ENCODE peak calls at places on chromosomes 13 and 19, in six cellular contexts. H, W, X, G, N and V are unnamed samples. For H3K36me3, the result is how much of the 10 kb centered on the place peaks cover.

GRCh38 chr19:33374406-33374703 is 846 bp downstream of the CEBPG start:
- DNase-seq in H (peak), W (no peak), X (no peak), G (no peak), N (peak), V (no peak)

GRCh38 chr13:69296130-69296529 is 811.5 kb upstream of the ATXN8OS start:
- DNase-seq in H (no peak), W (no peak), X (no peak), G (no peak), N (no peak), V (no peak)

GRCh38 chr13:95552539-95553270 is at the start of gene CLDN10:
- DNase-seq in H (no peak), W (no peak), X (peak), G (no peak), N (no peak), V (no peak)

GRCh38 chr19:434152-434960 is 25.4 kb upstream of the C2CD4C start:
- DNase-seq in H (no peak), W (no peak), X (no peak), G (no peak), N (no peak), V (no peak)

GRCh38 chr19:6720369-6721112 is at the start of gene C3:
- DNase-seq in H (no peak), W (peak), X (no peak), G (peak), N (peak), V (no peak)

GRCh38 chr19:9000933-9001332 is 9.3 kb downstream of the MUC16 start:
- DNase-seq in H (no peak), W (no peak), X (no peak), G (no peak), N (no peak), V (no peak)

GRCh38 chr13:75621147-75621546 is 15.0 kb upstream of the LMO7 start:
- DNase-seq in H (peak), W (no peak), X (no peak), G (no peak), N (no peak), V (no peak)

GRCh38 chr13:26471807-26472206 is 85.7 kb upstream of the WASF3 start:
- DNase-seq in H (no peak), W (no peak), X (no peak), G (no peak), N (no peak), V (no peak)

GRCh38 chr13:28653111-28653510 is 5.8 kb upstream of the POMP start:
- DNase-seq in H (no peak), W (no peak), X (no peak), G (no peak), N (no peak), V (no peak)

GRCh38 chr13:38943231-38943630 is 47.4 kb downstream of the STOML3 start:
- DNase-seq in H (no peak), W (no peak), X (no peak), G (no peak), N (no peak), V (no peak)

GRCh38 chr19:55032170-55032569 is 5.9 kb downstream of the GP6 start:
- DNase-seq in H (no peak), W (no peak), X (no peak), G (no peak), N (no peak), V (no peak)

GRCh38 chr19:2274937-2275535 is 6.9 kb downstream of the PEAK3 start:
- DNase-seq in H (peak), W (peak), X (peak), G (peak), N (peak), V (no peak)

GRCh38 chr19:43470288-43470687 is 4.9 kb upstream of the LYPD3 start:
- DNase-seq in H (peak), W (no peak), X (peak), G (no peak), N (peak), V (no peak)

GRCh38 chr13:24208314-24208713 is 47.8 kb downstream of the SPATA13 start:
- DNase-seq in H (peak), W (no peak), X (no peak), G (no peak), N (peak), V (no peak)

GRCh38 chr13:40477623-40478608 is 188.5 kb downstream of the FOXO1 start:
- DNase-seq in H (no peak), W (peak), X (no peak), G (peak), N (no peak), V (no peak)

GRCh38 chr13:24626449-24626848 is 53.8 kb upstream of the ATP12A start:
- DNase-seq in H (no peak), W (no peak), X (no peak), G (no peak), N (no peak), V (no peak)

GRCh38 chr13:76644906-76645305 is 241.3 kb downstream of the KCTD12 start:
- DNase-seq in H (no peak), W (peak), X (no peak), G (no peak), N (no peak), V (no peak)

GRCh38 chr19:1591421-1592022 is 1.1 kb downstream of the MBD3 start:
- DNase-seq in H (no peak), W (no peak), X (no peak), G (no peak), N (no peak), V (peak)

GRCh38 chr19:19459099-19459498 is 53.6 kb downstream of the GATAD2A start:
- DNase-seq in H (no peak), W (no peak), X (no peak), G (no peak), N (no peak), V (no peak)

GRCh38 chr19:2600914-2601870 is 101.3 kb downstream of the GNG7 start:
- DNase-seq in H (no peak), W (no peak), X (no peak), G (no peak), N (no peak), V (no peak)

GRCh38 chr13:20359335-20359734 is 127.2 kb upstream of the GJB6 start:
- DNase-seq in H (peak), W (no peak), X (no peak), G (no peak), N (peak), V (no peak)

GRCh38 chr13:43005460-43006236 is 13.6 kb upstream of the EPSTI1 start:
- DNase-seq in H (peak), W (no peak), X (peak), G (no peak), N (no peak), V (no peak)

GRCh38 chr13:65787087-65787486 is 1443.0 kb downstream of the PCDH9 start:
- DNase-seq in H (no peak), W (no peak), X (no peak), G (no peak), N (no peak), V (no peak)

GRCh38 chr13:36789061-36789460 is 30.0 kb upstream of the RFXAP start:
- DNase-seq in H (peak), W (no peak), X (no peak), G (no peak), N (no peak), V (no peak)

GRCh38 chr13:28885191-28885590 is 65.1 kb downstream of the MTUS2 start:
- DNase-seq in H (no peak), W (no peak), X (no peak), G (no peak), N (no peak), V (no peak)

GRCh38 chr19:39196320-39196719 is 444 bp upstream of the NCCRP1 start:
- DNase-seq in H (no peak), W (no peak), X (no peak), G (no peak), N (no peak), V (no peak)

GRCh38 chr19:3125900-3126524 is 9.8 kb upstream of the GNA15 start:
- DNase-seq in H (peak), W (peak), X (peak), G (peak), N (peak), V (peak)

GRCh38 chr19:3115916-3116602 is 19.8 kb upstream of the GNA15 start:
- DNase-seq in H (no peak), W (no peak), X (peak), G (no peak), N (peak), V (no peak)

GRCh38 chr19:31905980-31906948 is 439.1 kb upstream of the ZNF507 start:
- DNase-seq in H (no peak), W (peak), X (no peak), G (peak), N (no peak), V (no peak)

GRCh38 chr13:45921337-45921736 is 69.8 kb upstream of the SIAH3 start:
- DNase-seq in H (no peak), W (no peak), X (no peak), G (no peak), N (no peak), V (no peak)

GRCh38 chr13:111184685-111185401 is 69.7 kb downstream of the ARHGEF7 start:
- DNase-seq in H (no peak), W (no peak), X (no peak), G (no peak), N (no peak), V (peak)

GRCh38 chr13:106474906-106475305 is 60.6 kb downstream of the EFNB2 start:
- DNase-seq in H (no peak), W (no peak), X (no peak), G (no peak), N (no peak), V (no peak)

GRCh38 chr13:110894086-110894485 is 20.8 kb downstream of the ANKRD10 start:
- DNase-seq in H (no peak), W (no peak), X (no peak), G (no peak), N (no peak), V (no peak)

GRCh38 chr13:112961457-112962369 is 7.3 kb upstream of the MCF2L start:
- DNase-seq in H (no peak), W (peak), X (no peak), G (no peak), N (no peak), V (no peak)

GRCh38 chr13:34847751-34848150 is 94.3 kb upstream of the NBEA start:
- DNase-seq in H (peak), W (no peak), X (peak), G (no peak), N (no peak), V (no peak)

GRCh38 chr19:11035441-11036377 is 53.6 kb upstream of the LDLR start:
- DNase-seq in H (peak), W (peak), X (peak), G (peak), N (peak), V (peak)

GRCh38 chr19:10045371-10045770 is 32.1 kb downstream of the RDH8 start:
- DNase-seq in H (no peak), W (no peak), X (no peak), G (no peak), N (no peak), V (no peak)

GRCh38 chr13:112431734-112432133 is 55.6 kb downstream of the SPACA7 start:
- DNase-seq in H (no peak), W (no peak), X (no peak), G (no peak), N (no peak), V (no peak)

GRCh38 chr19:19619849-19620210 is 1.3 kb upstream of the PBX4 start:
- DNase-seq in H (no peak), W (no peak), X (no peak), G (no peak), N (no peak), V (no peak)

DNA sequence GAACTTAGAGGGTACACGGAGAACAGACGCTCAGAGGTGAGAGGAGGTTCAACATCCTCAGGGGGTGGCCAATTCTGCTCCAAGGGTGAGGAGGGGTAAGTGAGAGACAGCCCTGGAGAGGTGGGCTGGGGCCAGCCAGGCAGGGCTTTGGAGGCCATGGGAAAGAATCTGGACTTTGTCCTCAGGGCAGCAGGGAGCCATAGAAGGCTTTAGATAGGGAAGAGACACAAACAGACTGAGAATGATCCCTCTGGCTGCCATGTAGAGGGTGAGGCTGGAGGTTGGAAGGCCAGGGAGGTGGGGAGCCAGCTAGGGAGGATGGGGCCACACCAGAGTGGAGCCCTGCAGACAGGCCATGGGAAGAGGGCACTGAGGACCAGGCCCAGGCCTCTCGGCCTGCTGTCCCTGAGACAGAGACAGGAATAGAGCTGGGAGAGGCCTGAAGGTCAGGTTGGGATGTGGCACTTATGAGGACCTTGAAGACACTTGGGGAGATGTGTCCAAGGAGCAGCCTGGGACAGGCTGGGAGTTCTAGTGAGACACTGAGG is 29.2 kb upstream of the CCNP start:
- DNase-seq in H (no peak), W (no peak), X (no peak), G (peak), N (no peak), V (no peak)
- H3K36me3 ChIP-seq in H (under half), W (under half), X (under half), G (half or more), N (under half), V (under half)

GRCh38 chr13:99982741-99983400 is 1.3 kb downstream of the ZIC2 start:
- DNase-seq in H (no peak), W (no peak), X (peak), G (no peak), N (no peak), V (no peak)
- H3K4me3 ChIP-seq in H (peak), W (no peak), X (peak), G (no peak), N (peak), V (no peak)

GRCh38 chr19:40673377-40673776 is 17.1 kb downstream of the NUMBL start:
- DNase-seq in H (no peak), W (no peak), X (no peak), G (no peak), N (no peak), V (no peak)

GRCh38 chr19:40674291-40674690 is 16.2 kb downstream of the NUMBL start:
- DNase-seq in H (no peak), W (no peak), X (no peak), G (no peak), N (no peak), V (no peak)

GRCh38 chr19:40672573-40673299 is 17.7 kb downstream of the NUMBL start:
- DNase-seq in H (no peak), W (no peak), X (no peak), G (no peak), N (no peak), V (no peak)

GRCh38 chr19:40681039-40681438 is 9.4 kb downstream of the NUMBL start:
- DNase-seq in H (no peak), W (no peak), X (no peak), G (no peak), N (no peak), V (no peak)

DNA sequence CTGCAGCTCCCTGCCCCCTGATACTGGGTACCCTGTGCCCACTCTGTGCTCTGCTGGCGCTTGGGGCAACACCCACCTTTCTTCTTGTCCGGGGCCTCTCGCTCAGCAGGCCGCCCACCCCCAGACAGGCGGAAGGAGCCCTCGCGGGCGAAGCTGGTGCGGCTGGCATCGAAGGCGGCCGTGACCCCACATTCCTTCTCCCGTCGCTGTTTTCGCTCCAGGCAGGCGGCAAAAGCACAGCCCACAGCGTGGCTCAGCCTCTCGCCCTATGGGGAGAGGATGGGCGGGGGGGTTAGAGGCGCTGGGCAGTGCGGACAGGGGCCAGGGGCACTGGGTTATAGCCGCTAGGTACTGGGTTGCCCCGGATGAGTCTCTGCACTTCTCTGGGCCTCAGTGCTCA is 13.3 kb downstream of the NUMBL start:
- DNase-seq in H (no peak), W (no peak), X (no peak), G (no peak), N (no peak), V (no peak)
- H3K36me3 ChIP-seq in H (under half), W (under half), X (under half), G (half or more), N (under half), V (under half)

DNA sequence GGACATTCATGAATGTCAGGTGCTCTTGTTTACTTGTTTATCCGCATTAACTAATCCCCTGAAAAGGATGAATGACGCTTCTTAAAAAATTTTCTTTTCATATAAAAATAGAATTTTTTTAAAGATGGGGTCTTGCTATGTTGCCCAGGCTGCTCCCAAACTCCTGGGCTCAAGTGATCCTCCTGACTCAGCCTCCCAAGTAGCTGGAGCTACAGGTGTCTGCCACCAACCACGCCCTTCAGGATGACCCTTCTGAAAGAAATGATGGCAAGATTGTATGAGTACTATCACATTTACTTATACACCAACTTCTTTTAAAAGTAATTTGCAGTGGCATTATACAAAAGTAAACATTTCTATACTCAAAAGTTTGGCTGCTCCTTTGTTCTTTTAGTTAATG is 6.2 kb upstream of the EBPL start:
- DNase-seq in H (no peak), W (no peak), X (no peak), G (no peak), N (no peak), V (no peak)
- H3K4me3 ChIP-seq in H (no peak), W (no peak), X (no peak), G (no peak), N (no peak), V (no peak)

GRCh38 chr19:52949422-52949821 is 13.3 kb downstream of the ZNF816 start:
- DNase-seq in H (no peak), W (no peak), X (no peak), G (no peak), N (no peak), V (no peak)
- H3K36me3 ChIP-seq in H (half or more), W (under half), X (under half), G (half or more), N (under half), V (under half)

GRCh38 chr13:94175076-94175475 is 304.4 kb downstream of the DCT start:
- DNase-seq in H (no peak), W (no peak), X (no peak), G (no peak), N (no peak), V (no peak)
- H3K4me3 ChIP-seq in H (no peak), W (no peak), X (no peak), G (no peak), N (no peak), V (no peak)

GRCh38 chr19:34832581-34833112 is 59.6 kb upstream of the ZNF599 start:
- DNase-seq in H (no peak), W (no peak), X (no peak), G (no peak), N (no peak), V (no peak)

GRCh38 chr19:34824686-34825085 is 51.7 kb upstream of the ZNF599 start:
- DNase-seq in H (no peak), W (no peak), X (no peak), G (no peak), N (no peak), V (no peak)

GRCh38 chr19:34825212-34825611 is 52.2 kb upstream of the ZNF599 start:
- DNase-seq in H (no peak), W (no peak), X (no peak), G (no peak), N (no peak), V (no peak)

GRCh38 chr19:34831714-34832113 is 58.7 kb upstream of the ZNF599 start:
- DNase-seq in H (no peak), W (no peak), X (no peak), G (no peak), N (no peak), V (no peak)

DNA sequence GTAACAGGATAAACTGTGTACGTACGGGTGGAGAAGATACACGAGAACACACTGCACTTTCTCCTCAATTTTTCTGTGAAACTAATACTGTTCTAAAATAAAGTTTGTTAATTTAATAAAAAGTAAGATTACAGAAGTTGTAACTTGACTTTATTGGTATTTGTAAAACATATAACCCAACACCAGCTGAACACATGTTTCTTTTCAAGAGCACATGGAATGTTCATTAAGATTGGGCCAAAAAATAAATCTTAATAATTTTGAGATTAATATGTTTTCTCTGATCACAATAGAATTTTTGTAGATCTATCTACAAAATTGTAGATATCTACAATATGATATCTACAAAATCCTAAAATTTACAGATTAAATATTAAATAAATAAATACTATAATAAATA is 55.1 kb upstream of the ZNF599 start:
- DNase-seq in H (no peak), W (no peak), X (no peak), G (no peak), N (no peak), V (no peak)
- H3K36me3 ChIP-seq in H (under half), W (under half), X (under half), G (under half), N (under half), V (under half)